ENCODE peak calls at places on chromosome 14, in six cellular contexts. I is colonic mucosa, Q is AG04449, O is AG10803, X is fibroblast of lung, S is HFF-Myc. F is an unnamed sample.

GRCh38 chr14:77603654-77604270 is 12.7 kb downstream of the SPTLC2 start:
- DNase-seq in I (peak), Q (no peak), O (no peak), X (peak), S (no peak), F (peak)

GRCh38 chr14:22887990-22888378 is 5.0 kb downstream of the REM2 start:
- DNase-seq in I (no peak), Q (no peak), O (no peak), X (no peak), S (no peak), F (no peak)

GRCh38 chr14:71856199-71856919 is 75.9 kb upstream of the RGS6 start:
- DNase-seq in I (no peak), Q (no peak), O (no peak), X (no peak), S (no peak), F (no peak)

GRCh38 chr14:22689186-22689585 is 45.0 kb upstream of the OR6J1 start:
- DNase-seq in I (peak), Q (peak), O (peak), X (peak), S (peak), F (peak)

GRCh38 chr14:24690492-24690891 is 56.5 kb upstream of the GZMB start:
- DNase-seq in I (no peak), Q (no peak), O (no peak), X (no peak), S (no peak), F (no peak)

GRCh38 chr14:72616294-72616693 is 277.6 kb downstream of the DPF3 start:
- DNase-seq in I (no peak), Q (no peak), O (no peak), X (peak), S (peak), F (peak)

GRCh38 chr14:52025310-52025709 is 36.0 kb downstream of the RTRAF start:
- DNase-seq in I (no peak), Q (peak), O (peak), X (peak), S (peak), F (peak)

GRCh38 chr14:20501346-20501745 is 4.0 kb upstream of the RNASE10 start:
- DNase-seq in I (no peak), Q (no peak), O (peak), X (peak), S (no peak), F (peak)

GRCh38 chr14:68564826-68565760 is 227.8 kb downstream of the ZFP36L1 start:
- DNase-seq in I (no peak), Q (no peak), O (peak), X (no peak), S (no peak), F (peak)

GRCh38 chr14:37587438-37587837 is 7.6 kb downstream of the FOXA1 start:
- DNase-seq in I (no peak), Q (no peak), O (no peak), X (no peak), S (no peak), F (no peak)
- H3K4me3 ChIP-seq in I (peak), Q (no peak), O (no peak), X (no peak), S (no peak), F (no peak)

GRCh38 chr14:100469632-100470522 is 117.3 kb downstream of the BEGAIN start:
- DNase-seq in I (no peak), Q (no peak), O (no peak), X (no peak), S (no peak), F (no peak)

GRCh38 chr14:100471451-100472093 is 115.6 kb downstream of the BEGAIN start:
- DNase-seq in I (no peak), Q (no peak), O (no peak), X (no peak), S (no peak), F (no peak)

GRCh38 chr14:100472094-100472455 is 115.1 kb downstream of the BEGAIN start:
- DNase-seq in I (no peak), Q (no peak), O (no peak), X (no peak), S (no peak), F (no peak)

GRCh38 chr14:100468557-100468956 is 118.7 kb downstream of the BEGAIN start:
- DNase-seq in I (no peak), Q (no peak), O (no peak), X (no peak), S (no peak), F (no peak)

GRCh38 chr14:100470523-100470897 is 116.7 kb downstream of the BEGAIN start:
- DNase-seq in I (no peak), Q (no peak), O (no peak), X (no peak), S (no peak), F (no peak)
- TF ChIP-seq CTCF in I (no peak), Q (no peak), O (no peak), X (no peak), S (no peak), F (no peak)

DNA sequence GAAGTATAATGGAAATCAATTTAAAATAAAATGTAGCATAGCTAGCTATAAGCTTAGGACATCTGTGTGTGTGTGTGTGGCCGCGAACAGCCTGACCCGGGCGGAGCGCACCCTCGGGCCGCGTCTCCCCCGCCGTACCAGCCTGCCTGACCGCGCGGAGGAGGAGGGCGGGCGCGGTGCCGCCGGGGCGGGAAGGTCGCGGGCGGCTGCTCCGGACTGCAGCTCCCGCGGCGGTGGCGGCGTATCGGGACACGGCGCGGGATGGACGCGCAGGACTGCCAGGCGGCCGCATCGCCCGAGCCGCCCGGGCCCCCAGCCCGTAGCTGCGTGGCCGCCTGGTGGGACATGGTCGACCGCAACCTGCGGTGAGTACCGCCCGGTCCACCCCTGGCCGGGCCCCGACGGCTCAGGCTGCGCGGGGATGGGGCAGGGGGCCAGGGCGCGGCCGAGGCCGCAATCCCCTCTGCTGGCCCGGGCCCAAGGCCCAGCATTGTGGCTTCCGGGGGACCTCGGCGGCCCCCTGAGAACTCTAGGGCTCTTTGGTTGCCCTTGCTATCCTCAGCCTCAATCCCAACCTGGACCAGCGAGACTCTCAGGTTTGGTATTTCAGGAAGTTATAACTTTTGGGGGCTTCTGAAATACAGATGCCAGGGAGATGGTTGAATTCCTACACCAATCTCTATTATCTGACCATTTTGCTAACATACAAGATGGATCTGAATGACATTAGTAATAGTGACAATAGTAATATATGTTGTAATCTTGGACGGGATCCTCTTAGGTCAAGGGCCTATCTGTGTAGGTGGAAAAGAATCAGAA is at the start of gene ABHD12B:
- DNase-seq in I (no peak), Q (no peak), O (peak), X (peak), S (no peak), F (no peak)
- H3K4me3 ChIP-seq in I (peak), Q (no peak), O (no peak), X (no peak), S (no peak), F (no peak)

GRCh38 chr14:100048786-100049185 is 16.4 kb upstream of the EVL start:
- DNase-seq in I (no peak), Q (no peak), O (no peak), X (no peak), S (no peak), F (peak)

GRCh38 chr14:100047600-100047999 is 17.6 kb upstream of the EVL start:
- DNase-seq in I (no peak), Q (no peak), O (no peak), X (no peak), S (no peak), F (no peak)

GRCh38 chr14:100051543-100051942 is 13.7 kb upstream of the EVL start:
- DNase-seq in I (no peak), Q (no peak), O (no peak), X (no peak), S (no peak), F (no peak)

GRCh38 chr14:100051103-100051502 is 14.1 kb upstream of the EVL start:
- DNase-seq in I (no peak), Q (no peak), O (no peak), X (peak), S (no peak), F (no peak)

DNA sequence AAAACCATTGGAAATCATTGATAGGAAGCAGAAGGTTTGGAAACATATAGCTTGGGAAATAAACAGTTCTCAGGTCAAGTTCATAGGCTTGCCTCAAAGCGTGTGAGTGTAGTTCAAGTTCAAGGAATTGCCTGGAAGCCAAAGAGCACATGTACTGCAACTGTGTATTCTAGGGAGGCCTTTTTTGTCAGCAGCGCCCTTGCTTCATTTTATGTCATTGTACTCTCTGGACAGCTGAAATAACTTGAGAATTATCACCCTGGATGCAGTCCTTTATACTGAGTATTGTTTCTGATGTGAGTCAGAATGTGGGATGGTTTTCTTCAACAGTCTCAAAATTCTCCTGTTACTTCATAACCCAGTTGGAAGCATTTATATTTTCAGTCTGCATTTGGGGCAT is 16.0 kb upstream of the EVL start:
- DNase-seq in I (no peak), Q (no peak), O (peak), X (peak), S (no peak), F (peak)
- TF ChIP-seq CTCF in I (no peak), Q (no peak), O (no peak), X (no peak), S (no peak), F (no peak)

GRCh38 chr14:21524575-21525518 is 1.3 kb downstream of the SALL2 start:
- DNase-seq in I (no peak), Q (no peak), O (no peak), X (no peak), S (no peak), F (no peak)
- H3K4me3 ChIP-seq in I (no peak), Q (peak), O (peak), X (peak), S (peak), F (peak)

DNA sequence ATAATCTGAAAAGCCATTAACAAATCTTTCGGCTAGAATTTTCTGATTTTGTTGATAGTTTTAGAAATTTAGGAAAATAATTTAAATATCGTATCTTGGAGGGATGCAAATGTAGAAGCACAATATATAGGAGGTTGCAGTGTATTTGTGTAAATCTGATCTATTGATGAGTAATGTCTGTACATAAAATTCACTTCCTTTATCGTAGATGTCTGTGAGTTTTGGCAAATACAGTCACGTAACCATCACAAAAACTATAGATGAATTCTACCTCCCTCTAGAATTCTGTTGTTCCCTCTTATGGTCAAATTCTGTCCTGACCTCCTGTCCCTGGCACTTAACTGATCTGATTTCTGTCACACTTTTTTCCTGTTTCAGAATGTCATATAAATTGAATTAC is 151.8 kb downstream of the FUT8 start:
- DNase-seq in I (no peak), Q (no peak), O (no peak), X (no peak), S (no peak), F (no peak)
- TF ChIP-seq CTCF in I (no peak), Q (no peak), O (no peak), X (no peak), S (no peak), F (no peak)

GRCh38 chr14:101757064-101757838 is 4.3 kb upstream of the PPP2R5C start:
- DNase-seq in I (no peak), Q (no peak), O (no peak), X (no peak), S (no peak), F (no peak)

GRCh38 chr14:101760138-101761011 is 1.1 kb upstream of the PPP2R5C start:
- DNase-seq in I (peak), Q (peak), O (peak), X (peak), S (peak), F (peak)

GRCh38 chr14:101755591-101756324 is 5.8 kb upstream of the PPP2R5C start:
- DNase-seq in I (no peak), Q (no peak), O (no peak), X (no peak), S (no peak), F (no peak)

GRCh38 chr14:101758913-101759593 is 2.5 kb upstream of the PPP2R5C start:
- DNase-seq in I (no peak), Q (no peak), O (no peak), X (no peak), S (no peak), F (no peak)

GRCh38 chr14:101757839-101758211 is 3.7 kb upstream of the PPP2R5C start:
- DNase-seq in I (no peak), Q (no peak), O (no peak), X (no peak), S (no peak), F (no peak)
- H3K4me3 ChIP-seq in I (no peak), Q (no peak), O (no peak), X (no peak), S (no peak), F (no peak)

DNA sequence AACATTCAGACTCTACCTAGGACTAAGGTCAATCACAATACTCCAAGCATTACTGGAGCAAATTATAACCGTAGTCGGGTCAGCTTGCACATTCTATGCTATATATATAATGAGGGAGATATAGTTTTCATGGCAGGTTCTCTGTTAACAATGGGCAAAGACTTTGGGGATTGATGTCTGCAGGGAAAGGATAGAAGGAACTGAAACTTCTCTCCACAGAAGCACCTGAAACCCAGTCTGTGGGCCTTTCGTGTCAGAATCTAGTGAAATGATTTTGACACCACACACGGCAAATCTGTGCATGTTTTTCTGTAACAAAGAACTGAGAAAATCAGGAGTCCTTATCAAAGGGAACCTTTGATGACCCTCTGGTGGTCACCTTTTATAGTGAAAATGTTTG is 847.4 kb downstream of the NRXN3 start:
- DNase-seq in I (no peak), Q (no peak), O (no peak), X (no peak), S (no peak), F (no peak)
- TF ChIP-seq CTCF in I (no peak), Q (no peak), O (no peak), X (no peak), S (no peak), F (no peak)

GRCh38 chr14:61469771-61470170 is 148.4 kb downstream of the PRKCH start:
- DNase-seq in I (peak), Q (no peak), O (no peak), X (no peak), S (no peak), F (no peak)

GRCh38 chr14:61466249-61466904 is 145.0 kb downstream of the PRKCH start:
- DNase-seq in I (peak), Q (peak), O (peak), X (peak), S (no peak), F (peak)

GRCh38 chr14:61468063-61468825 is 146.9 kb downstream of the PRKCH start:
- DNase-seq in I (peak), Q (no peak), O (no peak), X (no peak), S (no peak), F (no peak)

GRCh38 chr14:61467281-61467680 is 145.9 kb downstream of the PRKCH start:
- DNase-seq in I (peak), Q (no peak), O (no peak), X (no peak), S (no peak), F (no peak)

GRCh38 chr14:61466905-61467280 is 145.5 kb downstream of the PRKCH start:
- DNase-seq in I (no peak), Q (no peak), O (no peak), X (no peak), S (no peak), F (no peak)
- H3K4me3 ChIP-seq in I (no peak), Q (no peak), O (no peak), X (no peak), S (no peak), F (no peak)